ENCODE peak calls at places on chromosomes 6 and 20, in five cellular contexts. G is H9, V is neuronal stem cell, R is H1, D is mesenchymal stem cell. C is an unnamed sample.

GRCh38 chr20:53750827-53751393 is 157.3 kb upstream of the ZNF217 start:
- DNase-seq in V (no peak), G (no peak), D (peak), R (no peak), C (peak)

GRCh38 chr20:53547664-53548239 is 45.9 kb downstream of the ZNF217 start:
- DNase-seq in R (peak), G (peak), V (peak), D (peak), C (peak)

GRCh38 chr6:73774311-73774766 is 78.3 kb downstream of the CD109 start:
- DNase-seq in R (no peak), G (no peak), D (peak), V (no peak), C (peak)

GRCh38 chr20:63309261-63310071 is 16.5 kb downstream of the COL20A1 start:
- DNase-seq in G (peak), D (peak), R (peak), V (peak), C (peak)

GRCh38 chr6:170459451-170459850 is 93.7 kb downstream of the PSMB1 start:
- DNase-seq in D (peak), V (no peak), R (no peak), G (no peak), C (peak)

GRCh38 chr6:83258517-83258916 is 65.4 kb downstream of the RWDD2A start:
- DNase-seq in V (no peak), G (no peak), D (peak), R (no peak), C (no peak)

GRCh38 chr6:107185570-107185969 is 70.3 kb upstream of the BEND3 start:
- DNase-seq in D (peak), V (no peak), R (no peak), G (peak), C (peak)

GRCh38 chr6:17381429-17382147 is 11.8 kb upstream of the CAP2 start:
- DNase-seq in G (no peak), D (peak), V (no peak), R (no peak), C (peak)

GRCh38 chr6:28771401-28772267 is 152.2 kb downstream of the TRIM27 start:
- DNase-seq in V (no peak), R (peak), G (peak), D (no peak), C (no peak)

GRCh38 chr6:15401120-15401519 is 155.3 kb downstream of the JARID2 start:
- DNase-seq in D (no peak), G (no peak), V (no peak), R (no peak), C (no peak)

GRCh38 chr6:158514176-158514575 is 45.7 kb upstream of the TMEM181 start:
- DNase-seq in G (no peak), R (no peak), V (no peak), D (no peak), C (no peak)

GRCh38 chr6:150775400-150775799 is 90.1 kb upstream of the MTHFD1L start:
- DNase-seq in D (no peak), V (peak), R (no peak), G (no peak), C (no peak)

GRCh38 chr6:168625602-168626001 is 184.6 kb downstream of the SMOC2 start:
- DNase-seq in G (no peak), V (no peak), R (no peak), D (no peak), C (no peak)

GRCh38 chr6:27541212-27541931 is 68.5 kb upstream of the ZNF184 start:
- DNase-seq in D (no peak), G (peak), R (peak), V (no peak), C (peak)

GRCh38 chr6:54291738-54292137 is 16.5 kb upstream of the TINAG start:
- DNase-seq in D (peak), G (no peak), R (no peak), V (no peak), C (peak)

GRCh38 chr20:34316191-34316814 is 13.1 kb upstream of the AHCY start:
- DNase-seq in G (no peak), D (peak), R (no peak), V (no peak), C (peak)

GRCh38 chr6:37538107-37538506 is 38.4 kb upstream of the CCDC167 start:
- DNase-seq in V (no peak), D (no peak), G (peak), R (peak), C (no peak)

GRCh38 chr6:46963626-46964025 is 41.9 kb upstream of the ADGRF5 start:
- DNase-seq in D (no peak), V (no peak), R (no peak), G (no peak), C (no peak)

GRCh38 chr20:43916073-43916874 is 1.6 kb downstream of the TOX2 start:
- DNase-seq in G (no peak), V (no peak), D (peak), R (no peak), C (no peak)

GRCh38 chr6:101666256-101666655 is 272.7 kb downstream of the GRIK2 start:
- DNase-seq in D (no peak), G (no peak), V (no peak), R (no peak), C (peak)

GRCh38 chr20:19423892-19424620 is 211.6 kb downstream of the SLC24A3 start:
- DNase-seq in G (no peak), D (no peak), R (no peak), V (no peak), C (no peak)

GRCh38 chr20:891121-892080 is 24.7 kb downstream of the ANGPT4 start:
- DNase-seq in G (no peak), V (no peak), D (no peak), R (no peak), C (no peak)

GRCh38 chr6:48111575-48111974 is 578 bp upstream of the PTCHD4 start:
- DNase-seq in D (peak), G (no peak), R (no peak), V (no peak), C (peak)

GRCh38 chr6:26199057-26199772 is 112.0 kb downstream of the HFE start:
- DNase-seq in R (peak), G (peak), D (peak), V (peak), C (peak)

GRCh38 chr6:42226251-42227143 is 8.8 kb upstream of the MRPS10 start:
- DNase-seq in G (no peak), D (peak), R (no peak), V (no peak), C (peak)

GRCh38 chr6:72363844-72364740 is 257.8 kb upstream of the KCNQ5 start:
- DNase-seq in V (no peak), R (no peak), G (no peak), D (peak), C (peak)

GRCh38 chr20:10271470-10272219 is 53.0 kb downstream of the SNAP25 start:
- DNase-seq in V (no peak), D (no peak), G (no peak), R (no peak), C (peak)

DNA sequence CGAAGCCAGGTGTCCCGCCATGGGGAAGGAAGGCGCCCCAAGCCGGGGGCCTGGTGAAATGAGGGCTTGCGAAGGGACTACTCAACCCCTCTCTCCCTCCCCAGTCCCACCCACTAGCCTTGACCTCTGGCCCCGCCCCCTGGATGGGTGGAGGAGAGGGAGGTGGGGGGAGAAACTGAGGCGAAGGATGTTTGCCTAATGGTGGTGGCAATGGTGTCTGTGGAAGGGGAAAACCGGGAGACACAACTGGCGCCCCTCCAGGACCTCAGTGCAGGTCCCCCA is at the start of gene POU5F1:
- DNase-seq in D (no peak), R (peak), G (peak), V (no peak), C (no peak)
- H2AK5ac ChIP-seq in D (no peak), R (peak), G (no peak), V (peak), C (no peak)

GRCh38 chr6:130973521-130974277 is 89.3 kb downstream of the EPB41L2 start:
- DNase-seq in G (no peak), R (no peak), D (no peak), V (no peak), C (no peak)
- H2AK5ac ChIP-seq in G (no peak), R (no peak), D (no peak), V (no peak), C (no peak)

GRCh38 chr6:32971581-32972352 is 3.4 kb downstream of the BRD2 start:
- DNase-seq in G (peak), D (peak), V (peak), R (peak), C (peak)

GRCh38 chr6:32973934-32974333 is 5.5 kb downstream of the BRD2 start:
- DNase-seq in V (no peak), R (no peak), D (peak), G (no peak), C (peak)

GRCh38 chr6:32971245-32971580 is 2.8 kb downstream of the BRD2 start:
- DNase-seq in R (no peak), V (no peak), G (no peak), D (no peak), C (no peak)

GRCh38 chr6:32973144-32973854 is 4.9 kb downstream of the BRD2 start:
- DNase-seq in G (no peak), V (peak), D (peak), R (peak), C (peak)

GRCh38 chr6:32972353-32973143 is 4.2 kb downstream of the BRD2 start:
- DNase-seq in G (no peak), V (no peak), R (no peak), D (no peak), C (no peak)
- H2AK5ac ChIP-seq in G (no peak), V (peak), R (no peak), D (no peak), C (peak)

GRCh38 chr20:38218566-38218885 is 42.0 kb downstream of the KIAA1755 start:
- DNase-seq in R (no peak), D (no peak), G (no peak), V (no peak), C (no peak)
- H2AK5ac ChIP-seq in R (no peak), D (peak), G (no peak), V (peak), C (peak)

DNA sequence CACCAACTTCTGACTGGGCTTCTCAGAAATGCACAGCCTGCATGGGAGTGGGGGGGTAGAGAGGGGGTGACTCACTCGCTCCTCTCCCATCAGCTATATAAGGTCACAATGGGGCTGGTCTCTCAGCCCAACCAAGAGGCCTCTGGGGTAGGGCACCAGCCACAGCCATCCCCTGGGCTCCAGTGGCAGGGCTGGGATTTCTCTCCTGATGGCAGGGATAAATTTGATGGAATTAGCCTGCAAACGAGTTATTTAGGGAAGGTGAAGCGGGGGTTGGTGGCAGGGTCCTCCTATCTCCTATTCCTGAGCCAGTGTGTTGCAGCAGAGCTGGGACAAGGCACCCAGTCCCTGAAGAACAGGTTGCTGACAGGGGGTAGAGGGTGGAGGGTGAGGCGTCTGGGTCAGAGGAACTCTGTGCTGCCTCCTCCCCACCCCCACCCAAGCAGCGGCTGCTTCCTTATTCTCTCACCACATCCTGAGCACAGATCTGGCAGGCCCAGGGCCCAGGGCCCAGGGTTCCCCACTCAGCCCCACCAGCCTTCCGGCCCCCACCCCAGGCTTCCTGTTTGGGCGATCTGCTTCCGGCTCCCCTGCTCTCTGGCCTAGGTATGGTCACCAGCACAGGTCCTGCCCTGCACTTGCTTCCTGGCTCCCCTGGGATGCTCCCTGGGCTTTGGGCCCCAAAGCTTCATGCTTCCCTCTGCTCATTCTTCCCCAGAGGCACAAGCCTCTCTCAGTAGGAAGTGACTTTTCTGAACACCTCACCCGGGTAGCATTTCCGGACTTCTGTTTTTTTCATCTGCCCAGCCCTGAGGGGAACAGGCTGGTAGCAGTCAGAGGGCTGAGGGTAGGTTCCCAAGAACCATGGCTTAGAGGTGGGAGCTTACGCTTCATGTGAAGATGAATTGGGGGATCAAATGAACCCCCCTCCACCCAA is 4.0 kb downstream of the PPP1R18 start:
- DNase-seq in R (no peak), G (peak), D (peak), V (no peak), C (peak)
- H2AK5ac ChIP-seq in R (peak), G (no peak), D (peak), V (no peak), C (peak)

DNA sequence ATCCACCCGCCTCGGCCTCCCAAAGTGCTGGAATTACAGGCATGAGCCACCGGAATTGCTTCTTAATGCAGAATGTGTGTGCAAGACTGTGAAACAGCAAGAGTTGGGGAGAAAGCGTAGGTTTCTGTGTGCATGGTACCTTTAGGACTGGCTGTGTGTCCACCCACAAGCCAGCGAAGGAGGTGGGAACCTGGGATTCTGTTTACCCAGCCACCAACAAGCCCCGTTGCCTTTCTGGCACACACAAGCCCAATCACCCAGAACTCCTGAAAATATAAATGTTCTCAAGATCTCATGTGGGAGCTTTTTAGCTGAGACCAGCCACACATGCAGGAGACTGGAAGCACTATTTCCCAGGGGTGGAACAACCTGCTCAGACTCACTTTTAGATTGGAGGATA is 4.9 kb upstream of the RNF24 start:
- DNase-seq in V (no peak), G (no peak), R (no peak), D (no peak), C (no peak)
- H2AK5ac ChIP-seq in V (no peak), G (no peak), R (no peak), D (no peak), C (no peak)

GRCh38 chr20:51444922-51445438 is 97.5 kb downstream of the NFATC2 start:
- DNase-seq in D (no peak), V (no peak), R (no peak), G (no peak), C (no peak)
- H2AK5ac ChIP-seq in D (no peak), V (no peak), R (no peak), G (no peak), C (no peak)

C was measured in IMR-90.